ENCODE peak calls at places on chromosomes 6 and 20, in ten cellular contexts. K is GM12891, G is ovary, L is HCT116, M is esophagus squamous epithelium, E is sigmoid colon, S is adrenal gland, O is Peyer's patch, D is IMR-90, J is thyroid gland. P is an unnamed sample.
A peak's percentile ranks its signal among the peaks of the same experiment; 100 is the strongest.

GRCh38 chr6:44284867-44285266 is 14.6 kb downstream of the TMEM151B start:
- DNase-seq in K (no peak), G (no peak), L (no peak), M (no peak), E (no peak), S (no peak), O (no peak), D (no peak), J (no peak), P (no peak)

GRCh38 chr6:44171899-44172546 is 13.4 kb downstream of the CAPN11 start:
- DNase-seq in K (no peak), G (no peak), L (no peak), M (no peak), E (no peak), S (no peak), O (no peak), D (no peak), J (no peak), P (no peak)

GRCh38 chr20:9220874-9221547 is 152.1 kb downstream of the PLCB4 start:
- DNase-seq in K (no peak), G (no peak), L (no peak), M (no peak), E (no peak), S (no peak), O (no peak), D (peak; percentile 84), J (peak; percentile 62), P (no peak)

GRCh38 chr20:35303735-35304431 is 11.7 kb upstream of the FAM83C start:
- DNase-seq in K (peak; percentile 74), G (peak; percentile 80), L (peak; percentile 82), M (peak; percentile 26), E (peak; percentile 92), S (peak; percentile 92), O (peak; percentile 80), D (peak; percentile 92), J (peak; percentile 84), P (peak; percentile 85)

GRCh38 chr20:38225900-38226263 is 34.7 kb downstream of the KIAA1755 start:
- DNase-seq in K (no peak), G (no peak), L (no peak), M (no peak), E (peak; percentile 17), S (no peak), O (no peak), D (no peak), J (no peak), P (no peak)

GRCh38 chr20:57629976-57630525 is 9.8 kb upstream of the ZBP1 start:
- DNase-seq in K (no peak), G (no peak), L (no peak), M (no peak), E (no peak), S (no peak), O (no peak), D (no peak), J (no peak), P (no peak)

GRCh38 chr6:68468244-68468884 is 166.7 kb upstream of the ADGRB3 start:
- DNase-seq in K (no peak), G (no peak), L (no peak), M (no peak), E (no peak), S (no peak), O (no peak), D (no peak), J (no peak), P (peak; percentile 3)

GRCh38 chr20:48851579-48851978 is 23.8 kb upstream of the PREX1 start:
- DNase-seq in K (no peak), G (no peak), L (no peak), M (no peak), E (no peak), S (no peak), O (no peak), D (no peak), J (no peak), P (no peak)

GRCh38 chr6:5108068-5108467 is 22.9 kb downstream of the PPP1R3G start:
- DNase-seq in K (no peak), G (no peak), L (no peak), M (no peak), E (peak; percentile 36), S (no peak), O (no peak), D (no peak), J (no peak), P (no peak)
- TF ChIP-seq POLR2A in K (no peak), G (no peak), L (no peak), M (no peak), E (no peak), S (no peak), O (no peak), D (no peak), J (no peak), P (no peak)

GRCh38 chr6:166627039-166627874 is at the start of gene RPS6KA2:
- DNase-seq in K (peak; percentile 94), G (peak; percentile 100), L (peak; percentile 97), M (peak; percentile 99), E (peak; percentile 100), S (peak; percentile 100), O (peak; percentile 100), D (peak; percentile 99), J (peak; percentile 100), P (peak; percentile 98)

GRCh38 chr6:166625356-166625755 is 1.7 kb downstream of the RPS6KA2 start:
- DNase-seq in K (no peak), G (no peak), L (no peak), M (no peak), E (no peak), S (no peak), O (no peak), D (peak; percentile 74), J (peak; percentile 62), P (no peak)

GRCh38 chr6:166623318-166623717 is 3.7 kb downstream of the RPS6KA2 start:
- DNase-seq in K (no peak), G (no peak), L (no peak), M (no peak), E (no peak), S (no peak), O (no peak), D (no peak), J (no peak), P (no peak)

GRCh38 chr6:166626177-166627038 is 643 bp downstream of the RPS6KA2 start:
- DNase-seq in K (peak; percentile 28), G (peak; percentile 67), L (no peak), M (no peak), E (no peak), S (no peak), O (peak; percentile 60), D (peak; percentile 49), J (peak; percentile 72), P (peak; percentile 35)

DNA sequence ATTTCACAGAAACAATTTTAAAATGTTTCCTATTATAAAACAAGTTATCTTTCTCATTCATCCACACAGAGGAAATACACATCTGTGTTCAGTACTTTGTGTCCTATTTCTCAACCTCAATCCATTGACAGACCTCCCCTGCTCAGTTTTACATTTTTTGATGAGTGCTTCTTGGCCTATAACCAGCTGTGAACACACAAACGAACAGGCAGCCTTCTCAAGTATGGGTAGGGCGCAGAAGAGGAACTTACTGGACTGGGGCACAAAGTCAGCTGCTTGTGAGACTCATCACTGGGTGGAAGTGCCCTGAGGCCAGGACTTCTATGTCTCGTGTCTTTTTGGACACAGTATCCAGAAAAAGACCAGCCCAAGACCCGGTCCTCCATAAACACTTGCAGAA is 2.8 kb downstream of the RPS6KA2 start:
- DNase-seq in K (no peak), G (no peak), L (no peak), M (no peak), E (peak; percentile 79), S (no peak), O (no peak), D (peak; percentile 69), J (peak; percentile 76), P (no peak)
- TF ChIP-seq POLR2A in K (no peak), G (no peak), L (no peak), M (no peak), E (no peak), S (no peak), O (no peak), D (no peak), J (no peak), P (no peak)

DNA sequence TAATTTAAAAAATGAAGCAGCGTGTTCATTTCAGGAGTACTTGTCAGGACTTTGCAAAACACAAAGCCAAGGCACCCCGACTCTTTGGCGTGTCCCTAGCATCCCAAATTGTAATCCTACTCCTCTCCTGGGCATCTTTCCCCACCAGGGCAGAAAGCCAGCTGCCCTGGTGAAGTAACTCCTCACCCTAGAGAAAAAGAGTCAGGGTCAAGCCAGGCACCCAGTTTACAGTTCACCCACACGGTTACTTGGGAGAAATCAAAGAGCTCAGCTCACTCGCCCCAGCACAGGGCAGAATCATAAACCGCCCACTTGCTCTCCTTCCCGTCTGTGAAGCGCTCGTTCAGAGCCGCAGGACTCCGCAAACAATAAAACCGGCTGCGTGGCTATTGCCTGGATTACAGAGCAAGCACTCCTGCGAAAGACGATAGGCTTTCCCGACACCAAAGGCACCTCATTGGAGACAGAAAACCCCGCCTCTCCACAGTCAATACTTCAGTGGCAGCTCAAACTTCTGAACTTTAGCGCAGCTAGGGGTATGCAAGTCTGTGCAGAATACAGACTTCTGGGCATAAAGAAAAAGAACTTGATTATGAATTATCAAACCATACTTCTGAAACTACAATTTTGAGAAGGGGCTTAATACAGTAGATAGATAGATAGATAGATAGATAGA is 73.0 kb upstream of the NHSL1 start:
- DNase-seq in K (no peak), G (peak; percentile 57), L (no peak), M (no peak), E (peak; percentile 88), S (peak; percentile 54), O (peak; percentile 70), D (peak; percentile 91), J (peak; percentile 72), P (no peak)
- TF ChIP-seq POLR2A in K (no peak), G (no peak), L (no peak), M (no peak), E (peak; percentile 67), S (no peak), O (no peak), D (peak; percentile 33), J (no peak), P (no peak)

GRCh38 chr6:127266178-127266891 is at the start of gene RNF146:
- DNase-seq in K (peak; percentile 63), G (peak; percentile 89), L (peak; percentile 75), M (peak; percentile 67), E (peak; percentile 93), S (peak; percentile 83), O (peak; percentile 91), D (peak; percentile 83), J (peak; percentile 81), P (peak; percentile 85)

GRCh38 chr6:127267742-127268588 is 1.3 kb downstream of the RNF146 start:
- DNase-seq in K (no peak), G (no peak), L (no peak), M (no peak), E (no peak), S (no peak), O (no peak), D (no peak), J (peak; percentile 4), P (peak; percentile 40)

DNA sequence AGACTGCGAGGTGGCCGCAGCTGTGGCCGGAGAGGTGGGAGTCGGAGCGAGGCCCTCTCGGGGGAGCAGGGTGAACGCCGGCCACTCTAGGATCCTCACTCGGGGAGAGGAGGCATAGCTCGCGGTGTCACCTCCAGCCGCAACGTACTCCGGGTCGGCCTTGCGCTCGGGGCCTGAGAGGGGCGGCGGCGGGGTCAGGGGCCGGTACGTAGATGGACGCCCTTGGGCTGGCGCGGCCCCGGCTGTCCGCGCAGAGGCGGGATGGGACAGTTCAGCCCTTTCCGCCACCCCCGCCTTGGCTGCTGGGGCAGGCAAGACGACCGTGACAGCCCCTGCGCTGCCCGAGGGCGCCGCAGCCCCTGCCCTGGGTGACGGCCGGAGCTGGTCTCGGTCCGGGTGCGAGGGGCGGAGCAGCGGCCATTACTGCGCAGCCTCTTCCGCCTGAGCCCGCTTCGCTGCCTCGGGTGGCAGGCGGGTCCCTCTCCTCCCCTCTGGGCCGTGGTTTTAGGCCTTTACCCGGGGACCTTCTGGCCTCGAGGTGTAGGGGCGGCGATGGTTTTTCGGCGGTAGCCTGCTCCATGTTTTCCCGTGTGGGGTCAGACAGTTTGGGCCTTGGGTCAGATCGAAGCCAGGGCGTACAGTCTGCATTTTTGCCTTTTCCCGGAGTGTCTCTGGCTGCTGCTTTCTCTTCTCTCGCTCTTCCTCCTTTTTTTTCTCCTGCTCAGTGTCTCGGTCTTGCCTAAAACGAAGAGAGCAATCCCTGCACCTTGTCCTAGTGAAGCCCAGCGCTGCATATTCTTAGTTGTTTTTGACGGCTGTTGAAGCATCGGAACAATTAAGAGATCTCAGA is 453 bp downstream of the RNF146 start:
- DNase-seq in K (peak; percentile 66), G (no peak), L (peak; percentile 13), M (peak; percentile 29), E (peak; percentile 74), S (peak; percentile 62), O (no peak), D (peak; percentile 32), J (peak; percentile 57), P (peak; percentile 88)
- TF ChIP-seq POLR2A in K (peak; percentile 84), G (peak; percentile 94), L (no peak), M (peak; percentile 72), E (peak; percentile 89), S (peak; percentile 93), O (peak; percentile 72), D (peak; percentile 88), J (no peak), P (peak; percentile 75)